ENCODE peak calls at places on chromosomes 3 and 15, in five cellular contexts. Z is CD4-positive, alpha-beta T cell; H is GM12865; F is heart right ventricle; N is fibroblast of pulmonary artery. G is an unnamed sample.

GRCh38 chr3:13370609-13371008 is 49.5 kb downstream of the NUP210 start:
- DNase-seq in H (no peak), N (no peak), Z (no peak), F (no peak), G (no peak)

GRCh38 chr3:138082085-138082991 is 33.1 kb downstream of the DZIP1L start:
- DNase-seq in H (peak), N (peak), Z (no peak), F (no peak), G (no peak)

GRCh38 chr3:136750922-136751258 is 1.3 kb downstream of the STAG1 start:
- DNase-seq in H (no peak), Z (no peak), F (no peak), N (peak), G (no peak)

GRCh38 chr3:97892852-97893251 is 71.0 kb downstream of the CRYBG3 start:
- DNase-seq in F (no peak), H (no peak), N (no peak), Z (no peak), G (no peak)

GRCh38 chr3:40152482-40153133 is 156.9 kb upstream of the EIF1B start:
- DNase-seq in F (no peak), H (no peak), Z (no peak), N (no peak), G (no peak)

GRCh38 chr3:31610700-31611275 is 78.1 kb downstream of the STT3B start:
- DNase-seq in N (peak), H (no peak), Z (no peak), F (no peak), G (no peak)

GRCh38 chr3:190594171-190594570 is 80.3 kb downstream of the IL1RAP start:
- DNase-seq in H (no peak), F (no peak), Z (no peak), N (no peak), G (no peak)

GRCh38 chr3:136790786-136791185 is 28.1 kb upstream of the SLC35G2 start:
- DNase-seq in H (no peak), Z (no peak), N (no peak), F (no peak), G (no peak)

GRCh38 chr3:79724206-79724605 is 43.6 kb downstream of the ROBO1 start:
- DNase-seq in H (no peak), N (no peak), Z (no peak), F (no peak), G (no peak)

GRCh38 chr3:190972840-190973270 is 110.4 kb upstream of the GMNC start:
- DNase-seq in Z (no peak), F (no peak), N (no peak), H (no peak), G (no peak)

GRCh38 chr15:75195122-75195765 is 6.4 kb upstream of the C15orf39 start:
- DNase-seq in F (peak), N (no peak), H (no peak), Z (no peak), G (no peak)

GRCh38 chr3:143896486-143896885 is 48.2 kb upstream of the SLC9A9 start:
- DNase-seq in F (no peak), H (no peak), N (no peak), Z (no peak), G (no peak)

GRCh38 chr3:72355168-72355567 is 493.1 kb downstream of the SHQ1 start:
- DNase-seq in F (no peak), H (no peak), Z (no peak), N (no peak), G (no peak)

GRCh38 chr15:93553167-93553566 is 464.2 kb upstream of the RGMA start:
- DNase-seq in Z (no peak), H (no peak), N (no peak), F (no peak), G (no peak)

GRCh38 chr15:79682285-79682684 is 214.5 kb downstream of the MTHFS start:
- DNase-seq in F (peak), H (no peak), Z (no peak), N (peak), G (no peak)

GRCh38 chr3:195189821-195190220 is 81.1 kb downstream of the XXYLT1 start:
- DNase-seq in Z (no peak), H (no peak), N (no peak), F (no peak), G (no peak)

GRCh38 chr15:71753346-71753745 is 57.0 kb upstream of the NR2E3 start:
- DNase-seq in N (peak), Z (no peak), F (no peak), H (no peak), G (no peak)

GRCh38 chr3:158091526-158091925 is 14.7 kb downstream of the SHOX2 start:
- DNase-seq in F (no peak), Z (no peak), N (peak), H (no peak), G (no peak)

GRCh38 chr3:128584412-128585020 is 66.1 kb downstream of the RPN1 start:
- DNase-seq in Z (no peak), N (peak), F (peak), H (peak), G (peak)

GRCh38 chr15:88622605-88622975 is 1.4 kb downstream of the AEN start:
- DNase-seq in Z (no peak), H (no peak), F (no peak), N (no peak), G (no peak)

GRCh38 chr3:119292666-119293065 is 1.5 kb upstream of the ARHGAP31 start:
- DNase-seq in N (no peak), F (no peak), Z (peak), H (peak), G (no peak)

GRCh38 chr3:194938845-194939531 is 253.3 kb downstream of the FAM43A start:
- DNase-seq in N (peak), H (no peak), F (peak), Z (no peak), G (no peak)

GRCh38 chr15:51044037-51044712 is 50.5 kb downstream of the TNFAIP8L3 start:
- DNase-seq in F (no peak), Z (no peak), H (no peak), N (no peak), G (no peak)

GRCh38 chr3:132726341-132726823 is 4.2 kb upstream of the NPHP3 start:
- DNase-seq in Z (no peak), H (peak), F (no peak), N (peak), G (peak)

GRCh38 chr15:78419331-78419730 is 18.7 kb upstream of the IREB2 start:
- DNase-seq in H (no peak), Z (no peak), F (no peak), N (no peak), G (no peak)

GRCh38 chr3:73602171-73602570 is 22.6 kb downstream of the PDZRN3 start:
- DNase-seq in Z (no peak), N (peak), F (no peak), H (no peak), G (no peak)

GRCh38 chr3:190877925-190878324 is 15.4 kb upstream of the GMNC start:
- DNase-seq in H (no peak), N (no peak), Z (no peak), F (no peak), G (no peak)

GRCh38 chr15:48721061-48721810 is 75.7 kb upstream of the FBN1 start:
- DNase-seq in Z (no peak), N (no peak), H (no peak), F (no peak), G (no peak)

GRCh38 chr15:48718646-48719045 is 73.1 kb upstream of the FBN1 start:
- DNase-seq in H (no peak), F (no peak), Z (no peak), N (peak), G (no peak)

GRCh38 chr15:48719668-48720067 is 74.2 kb upstream of the FBN1 start:
- DNase-seq in N (no peak), Z (no peak), F (no peak), H (no peak), G (no peak)

GRCh38 chr15:48720646-48721045 is 75.1 kb upstream of the FBN1 start:
- DNase-seq in H (no peak), Z (no peak), N (peak), F (no peak), G (no peak)

GRCh38 chr15:48717458-48717857 is 71.9 kb upstream of the FBN1 start:
- DNase-seq in F (no peak), H (no peak), N (peak), Z (no peak), G (no peak)
- TF ChIP-seq CTCF in F (no peak), H (no peak), N (peak), Z (no peak), G (no peak)

GRCh38 chr3:163039636-163040035 is 1543.0 kb downstream of the OTOL1 start:
- DNase-seq in F (no peak), Z (no peak), H (no peak), N (no peak), G (no peak)

GRCh38 chr3:163045945-163046344 is 1549.3 kb downstream of the OTOL1 start:
- DNase-seq in N (no peak), F (no peak), Z (no peak), H (no peak), G (no peak)

DNA sequence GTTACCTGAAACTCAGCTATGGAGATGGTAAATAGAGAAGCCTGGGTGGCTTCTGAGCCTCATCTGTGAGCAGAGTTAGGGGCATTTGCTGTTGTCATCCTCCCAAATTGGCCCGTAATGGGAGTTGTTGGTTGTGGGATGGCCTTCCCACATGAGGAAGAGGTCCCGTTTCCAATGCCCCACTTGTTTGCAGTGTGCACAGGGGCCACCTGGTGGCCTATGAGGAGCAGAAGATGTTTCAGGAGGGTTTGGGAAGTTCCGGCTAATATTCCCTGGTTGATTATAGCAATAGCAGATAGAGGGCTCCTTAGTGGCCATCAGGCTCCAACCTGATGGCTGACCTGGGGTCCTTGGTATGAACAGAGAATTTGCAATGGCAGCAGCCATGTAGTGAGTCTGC is 1546.5 kb downstream of the OTOL1 start:
- DNase-seq in H (no peak), F (no peak), Z (no peak), N (peak), G (no peak)
- TF ChIP-seq CTCF in H (peak), F (no peak), Z (no peak), N (peak), G (no peak)

DNA sequence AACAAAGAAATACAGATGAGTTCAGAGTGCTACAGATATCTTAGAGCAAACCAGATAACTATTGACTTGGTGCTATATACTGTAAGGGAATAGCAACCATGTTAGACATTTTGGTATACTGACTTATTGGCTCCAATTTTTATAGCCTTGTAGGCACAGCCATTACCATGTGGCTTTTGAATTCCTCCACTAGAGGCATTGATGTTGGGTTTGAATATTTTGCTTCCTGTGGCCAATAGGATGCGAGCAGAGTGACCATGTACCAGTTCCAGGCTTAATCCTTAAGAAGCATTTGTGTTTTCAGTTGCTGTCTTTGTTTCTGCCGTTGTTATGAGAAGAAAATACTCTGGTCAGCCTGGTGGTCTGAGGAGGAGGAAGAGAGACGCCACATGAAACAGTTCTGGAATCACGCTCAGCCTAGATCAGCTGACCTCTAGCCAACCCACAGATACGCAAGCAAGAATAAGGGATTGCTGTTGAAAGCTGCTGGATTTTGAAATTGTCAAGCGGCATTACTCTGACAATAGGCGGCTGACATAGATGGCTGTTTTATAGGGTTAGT is 109.4 kb upstream of the TNIK start:
- DNase-seq in H (no peak), F (no peak), Z (no peak), N (no peak), G (no peak)
- TF ChIP-seq CTCF in H (no peak), F (no peak), Z (no peak), N (no peak), G (no peak)

GRCh38 chr3:141410408-141410807 is 42.1 kb downstream of the ZBTB38 start:
- DNase-seq in N (peak), F (no peak), Z (no peak), H (peak), G (no peak)
- TF ChIP-seq CTCF in N (no peak), F (no peak), Z (no peak), H (no peak), G (peak)

DNA sequence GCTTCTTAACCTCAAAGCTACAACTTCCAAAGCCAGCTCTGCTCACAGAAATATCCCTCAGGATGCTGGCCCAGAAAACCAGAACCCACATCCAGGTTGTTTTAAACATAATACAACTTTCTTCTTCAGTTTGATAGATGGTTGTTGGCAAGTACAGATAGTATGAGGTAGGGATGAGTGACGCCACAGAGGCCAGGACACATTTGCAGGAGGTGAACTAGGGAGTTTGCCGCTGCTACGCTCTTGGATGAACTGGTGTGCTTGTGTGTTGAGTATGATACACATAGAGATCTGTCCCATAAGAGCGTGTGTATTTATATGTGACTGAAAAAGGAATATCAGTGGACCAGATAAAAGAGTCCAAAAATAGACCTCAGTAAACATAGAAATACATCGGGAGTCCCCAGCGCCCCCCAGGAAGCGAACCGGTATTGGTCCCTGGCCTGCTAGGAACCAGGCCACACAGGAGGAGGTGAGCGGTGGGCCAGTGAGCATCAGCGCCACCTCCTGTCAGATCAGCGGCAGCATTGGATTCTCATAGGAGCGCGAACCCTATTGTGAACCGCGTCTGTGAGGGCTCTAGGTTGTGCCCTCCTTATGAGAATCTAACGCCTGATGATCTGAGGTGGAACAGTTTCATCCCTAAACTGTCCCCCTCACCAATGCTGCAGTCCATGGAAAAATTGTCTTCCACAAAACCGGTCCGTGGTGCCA is 98.0 kb downstream of the LRRK1 start:
- DNase-seq in N (no peak), H (no peak), Z (no peak), F (no peak), G (no peak)
- TF ChIP-seq CTCF in N (no peak), H (no peak), Z (no peak), F (no peak), G (peak)

DNA sequence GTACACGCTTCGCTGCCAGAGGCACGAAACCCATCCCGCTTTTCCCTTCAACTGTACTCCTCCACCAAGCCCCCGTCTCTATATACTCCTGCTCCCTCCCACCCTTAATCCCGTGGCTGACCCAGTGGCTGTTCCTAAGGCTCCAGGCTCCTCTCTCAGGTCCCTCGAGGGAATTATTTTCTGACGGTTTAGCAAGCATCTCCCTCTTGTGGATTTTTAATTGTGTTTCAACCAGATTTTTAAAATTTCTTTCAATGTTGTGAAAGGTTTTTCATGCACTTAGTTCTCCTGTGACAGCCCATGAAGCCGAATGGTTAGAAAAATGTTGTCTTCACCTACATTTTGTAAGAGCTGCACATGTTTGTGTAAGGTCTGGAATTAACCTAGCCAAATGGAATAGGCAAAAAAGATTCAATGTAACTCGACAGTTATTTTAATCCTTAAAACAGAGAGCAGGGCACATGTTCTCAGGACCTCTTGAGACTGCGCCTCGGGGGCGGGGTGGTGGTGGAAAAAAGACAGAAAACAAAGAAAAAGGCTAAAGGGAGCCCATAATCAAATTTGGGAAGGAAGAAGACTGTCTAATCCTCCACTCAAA is 569 bp upstream of the CSNK1G1 start:
- DNase-seq in H (no peak), Z (no peak), N (peak), F (no peak), G (no peak)
- TF ChIP-seq CTCF in H (no peak), Z (peak), N (peak), F (peak), G (peak)

GRCh38 chr3:67901681-67902080 is 247.3 kb upstream of the SUCLG2 start:
- DNase-seq in N (no peak), F (no peak), H (no peak), Z (no peak), G (no peak)
- TF ChIP-seq CTCF in N (no peak), F (peak), H (peak), Z (peak), G (no peak)

GRCh38 chr3:67416703-67417102 is 237.7 kb downstream of the SUCLG2 start:
- DNase-seq in F (no peak), N (no peak), H (no peak), Z (no peak), G (no peak)
- TF ChIP-seq CTCF in F (no peak), N (peak), H (no peak), Z (no peak), G (no peak)

G was measured in GM13976.